ENCODE peak calls at places on chromosome 19, in four cellular contexts. V is fibroblast of pulmonary artery, L is astrocyte of the cerebellum, H is fibroblast of lung. Y is an unnamed sample.

GRCh38 chr19:45952691-45953505 is 20.8 kb downstream of the NOVA2 start:
- DNase-seq in V (peak), L (peak), H (peak), Y (peak)

GRCh38 chr19:45528149-45528743 is 21.0 kb downstream of the VASP start:
- DNase-seq in V (peak), L (no peak), H (peak), Y (peak)

GRCh38 chr19:18063463-18063862 is 23.3 kb downstream of the IL12RB1 start:
- DNase-seq in V (no peak), L (no peak), H (no peak), Y (no peak)

GRCh38 chr19:30959011-30959410 is 390.2 kb downstream of the TSHZ3 start:
- DNase-seq in V (no peak), L (no peak), H (no peak), Y (no peak)

GRCh38 chr19:44813331-44814131 is 4.6 kb downstream of the BCAM start:
- DNase-seq in V (no peak), L (no peak), H (no peak), Y (no peak)

GRCh38 chr19:1582201-1582600 is 10.5 kb downstream of the MBD3 start:
- DNase-seq in V (no peak), L (no peak), H (no peak), Y (no peak)

GRCh38 chr19:33302175-33302973 is at the start of gene CEBPA:
- DNase-seq in V (peak), L (no peak), H (peak), Y (peak)

GRCh38 chr19:18233224-18233825 is 7.1 kb upstream of the PDE4C start:
- DNase-seq in V (peak), L (no peak), H (peak), Y (peak)

GRCh38 chr19:6138066-6138465 is 2.6 kb downstream of the ACSBG2 start:
- DNase-seq in V (no peak), L (no peak), H (no peak), Y (no peak)

GRCh38 chr19:48137411-48137810 is 26.8 kb upstream of the PLA2G4C start:
- DNase-seq in V (no peak), L (no peak), H (no peak), Y (no peak)

GRCh38 chr19:45103625-45104319 is 10.8 kb downstream of the PPP1R37 start:
- DNase-seq in V (no peak), L (no peak), H (no peak), Y (peak)

GRCh38 chr19:47142779-47143178 is 12.1 kb downstream of the SAE1 start:
- DNase-seq in V (no peak), L (no peak), H (no peak), Y (no peak)

GRCh38 chr19:55408320-55408836 is 790 bp upstream of the UBE2S start:
- DNase-seq in V (no peak), L (no peak), H (no peak), Y (no peak)

GRCh38 chr19:14505488-14506239 is 9.7 kb upstream of the GIPC1 start:
- DNase-seq in V (peak), L (no peak), H (peak), Y (peak)

GRCh38 chr19:2266183-2266993 is 10.2 kb upstream of the JSRP1 start:
- DNase-seq in V (peak), L (no peak), H (peak), Y (no peak)

GRCh38 chr19:19134687-19135158 is 3.6 kb downstream of the TMEM161A start:
- DNase-seq in V (no peak), L (no peak), H (no peak), Y (no peak)

GRCh38 chr19:2302319-2303208 is 5.4 kb downstream of the LINGO3 start:
- DNase-seq in V (peak), L (no peak), H (peak), Y (no peak)

GRCh38 chr19:8333771-8334457 is 9.1 kb downstream of the KANK3 start:
- DNase-seq in V (no peak), L (no peak), H (no peak), Y (no peak)

GRCh38 chr19:45097776-45098520 is 5.0 kb downstream of the PPP1R37 start:
- DNase-seq in V (peak), L (peak), H (peak), Y (peak)

GRCh38 chr19:41705393-41706174 is 2.8 kb upstream of the CEACAM5 start:
- DNase-seq in V (peak), L (no peak), H (peak), Y (peak)

GRCh38 chr19:41707871-41708371 is 505 bp upstream of the CEACAM5 start:
- DNase-seq in V (no peak), L (no peak), H (no peak), Y (no peak)

GRCh38 chr19:41707502-41707812 is 969 bp upstream of the CEACAM5 start:
- DNase-seq in V (no peak), L (no peak), H (no peak), Y (no peak)

GRCh38 chr19:41708481-41708880 is at the start of gene CEACAM5:
- DNase-seq in V (no peak), L (no peak), H (no peak), Y (no peak)

DNA sequence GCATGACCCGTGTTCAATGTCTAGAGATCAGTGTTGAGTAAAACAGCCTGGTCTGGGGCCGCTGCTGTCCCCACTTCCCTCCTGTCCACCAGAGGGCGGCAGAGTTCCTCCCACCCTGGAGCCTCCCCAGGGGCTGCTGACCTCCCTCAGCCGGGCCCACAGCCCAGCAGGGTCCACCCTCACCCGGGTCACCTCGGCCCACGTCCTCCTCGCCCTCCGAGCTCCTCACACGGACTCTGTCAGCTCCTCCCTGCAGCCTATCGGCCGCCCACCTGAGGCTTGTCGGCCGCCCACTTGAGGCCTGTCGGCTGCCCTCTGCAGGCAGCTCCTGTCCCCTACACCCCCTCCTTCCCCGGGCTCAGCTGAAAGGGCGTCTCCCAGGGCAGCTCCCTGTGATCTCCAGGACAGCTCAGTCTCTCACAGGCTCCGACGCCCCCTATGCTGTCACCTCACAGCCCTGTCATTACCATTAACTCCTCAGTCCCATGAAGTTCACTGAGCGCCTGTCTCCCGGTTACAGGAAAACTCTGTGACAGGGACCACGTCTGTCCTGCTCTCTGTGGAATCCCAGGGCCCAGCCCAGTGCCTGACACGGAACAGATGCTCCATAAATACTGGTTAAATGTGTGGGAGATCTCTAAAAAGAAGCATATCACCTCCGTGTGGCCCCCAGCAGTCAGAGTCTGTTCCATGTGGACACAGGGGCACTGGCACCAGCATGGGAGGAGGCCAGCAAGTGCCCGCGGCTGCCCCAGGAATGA is 1.5 kb upstream of the CEACAM5 start:
- DNase-seq in V (peak), L (no peak), H (no peak), Y (peak)
- H3K4me3 ChIP-seq in V (no peak), L (no peak), H (no peak), Y (no peak)

GRCh38 chr19:3480383-3481091 is at the start of gene SMIM24:
- DNase-seq in V (no peak), L (no peak), H (no peak), Y (no peak)

GRCh38 chr19:3481241-3482090 is 1.1 kb upstream of the SMIM24 start:
- DNase-seq in V (no peak), L (no peak), H (no peak), Y (no peak)

GRCh38 chr19:3482507-3483225 is 575 bp downstream of the SMIM44 start:
- DNase-seq in V (no peak), L (no peak), H (no peak), Y (no peak)

GRCh38 chr19:3479819-3480215 is 508 bp downstream of the SMIM24 start:
- DNase-seq in V (no peak), L (no peak), H (no peak), Y (peak)

DNA sequence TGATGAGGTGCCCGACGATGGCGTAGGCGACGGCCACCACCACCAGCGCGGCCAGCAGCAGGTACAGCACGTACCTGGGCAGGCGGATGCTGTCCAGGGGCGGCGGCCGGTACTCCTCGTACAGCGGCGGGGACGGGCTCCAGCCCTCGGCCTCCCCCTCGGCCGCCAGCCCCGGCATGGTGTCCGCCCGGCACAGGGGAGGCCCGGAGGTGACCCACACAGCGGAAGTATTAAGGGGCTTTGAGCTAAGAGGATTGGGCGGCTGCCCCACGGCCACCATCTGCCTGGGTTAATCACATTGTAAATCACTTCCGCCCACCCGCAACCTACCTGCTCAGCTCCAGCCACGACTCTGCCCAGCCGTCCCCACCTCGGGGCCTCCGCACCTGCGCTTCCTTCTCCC is at the start of gene SMIM44:
- DNase-seq in V (no peak), L (no peak), H (no peak), Y (no peak)
- H3K4me3 ChIP-seq in V (no peak), L (no peak), H (no peak), Y (no peak)

DNA sequence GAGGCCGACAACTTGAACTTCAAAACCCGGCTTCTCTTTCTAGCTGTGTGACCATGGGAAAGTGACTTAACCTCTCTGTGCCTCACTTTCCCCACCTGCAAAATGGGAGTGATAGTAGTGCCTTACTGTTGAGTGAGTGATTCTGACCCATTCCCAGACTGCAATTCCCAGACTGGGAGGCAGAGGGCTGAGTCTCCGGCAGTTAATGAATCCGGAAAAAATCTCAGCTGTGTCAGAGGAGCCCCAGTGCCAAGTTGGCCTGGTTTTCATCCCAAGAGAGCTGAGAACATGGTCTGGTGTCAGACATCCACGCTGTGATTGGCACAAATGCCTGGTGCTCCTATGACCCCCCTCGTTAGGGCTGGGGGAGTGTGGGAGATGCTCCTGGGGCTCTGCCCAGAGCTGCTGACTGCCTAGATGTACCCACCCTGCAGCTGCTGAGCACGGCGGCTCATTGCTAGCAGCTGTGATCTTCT is 50.0 kb downstream of the PIN1 start:
- DNase-seq in V (peak), L (no peak), H (peak), Y (peak)
- H3K4me3 ChIP-seq in V (no peak), L (no peak), H (no peak), Y (no peak)

DNA sequence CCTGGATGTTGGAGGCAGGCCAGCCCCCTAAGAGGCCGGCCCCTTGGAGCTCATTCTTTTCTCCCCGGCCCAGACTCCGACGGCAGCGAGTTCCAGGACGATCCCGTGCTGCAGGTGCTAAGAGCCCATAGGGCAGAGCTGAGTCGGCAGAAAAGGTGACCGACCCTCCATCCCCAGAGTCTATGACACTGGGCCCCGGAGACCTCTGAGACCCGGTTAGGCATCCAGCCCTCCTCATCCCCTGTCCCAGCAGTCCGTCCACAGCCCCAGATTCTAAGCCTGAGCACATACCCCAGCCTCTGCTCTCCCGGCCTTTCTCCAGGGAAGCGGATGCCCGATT is 7.3 kb upstream of the ARHGAP33 start:
- DNase-seq in V (no peak), L (no peak), H (no peak), Y (no peak)
- H3K4me3 ChIP-seq in V (no peak), L (no peak), H (no peak), Y (no peak)

DNA sequence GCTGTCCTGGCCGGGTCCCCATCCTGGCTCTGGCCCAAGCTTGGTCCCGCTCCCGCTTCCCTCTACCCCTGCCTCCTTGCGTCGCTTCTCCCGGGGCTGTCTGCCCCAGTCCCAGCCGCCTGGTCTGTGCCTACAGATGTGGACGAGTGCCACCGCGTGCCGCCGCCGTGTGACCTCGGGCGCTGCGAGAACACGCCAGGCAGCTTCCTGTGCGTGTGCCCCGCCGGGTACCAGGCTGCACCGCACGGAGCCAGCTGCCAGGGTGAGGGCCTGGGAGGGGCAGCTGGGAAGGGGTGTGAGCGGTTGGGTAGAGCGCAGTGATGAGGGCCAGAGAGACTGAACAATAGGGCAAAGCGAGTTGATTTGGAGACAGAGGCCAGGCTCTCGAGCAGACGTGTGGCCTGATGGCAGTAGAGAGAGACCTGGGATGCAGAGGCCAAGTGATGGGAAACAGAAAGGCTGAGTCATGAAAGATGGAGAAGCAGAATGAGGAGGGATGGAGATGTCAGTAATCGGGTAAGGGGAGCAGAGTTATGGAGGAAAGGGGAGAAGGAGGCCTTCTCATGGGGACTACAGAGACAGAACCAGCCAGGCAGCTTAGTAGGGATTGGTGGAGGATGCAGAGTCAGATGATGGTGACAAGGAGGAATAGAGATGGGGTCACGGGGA is 9.4 kb downstream of the LTBP4 start:
- DNase-seq in V (no peak), L (no peak), H (no peak), Y (no peak)
- H3K4me3 ChIP-seq in V (no peak), L (peak), H (no peak), Y (peak)

GRCh38 chr19:5035817-5036732 is 67.2 kb downstream of the KDM4B start:
- DNase-seq in V (no peak), L (no peak), H (no peak), Y (no peak)
- H3K4me3 ChIP-seq in V (no peak), L (no peak), H (no peak), Y (no peak)

GRCh38 chr19:50649433-50650391 is at the start of gene C19orf81:
- DNase-seq in V (peak), L (no peak), H (no peak), Y (peak)
- H3K4me3 ChIP-seq in V (no peak), L (no peak), H (no peak), Y (no peak)